ENCODE peak calls at places on chromosome 1, in five cellular contexts. P is kidney tubule cell, X is transverse colon, J is esophagus muscularis mucosa, Q is M059J. L is an unnamed sample.

GRCh38 chr1:115107501-115108260 is 18.4 kb upstream of the TSPAN2 start:
- DNase-seq in P (no peak), X (no peak), J (no peak), Q (no peak), L (no peak)

GRCh38 chr1:87683557-87683956 is 354.9 kb downstream of the LMO4 start:
- DNase-seq in P (peak), X (no peak), J (no peak), Q (peak), L (no peak)

GRCh38 chr1:167579986-167580385 is 26.4 kb upstream of the CREG1 start:
- DNase-seq in P (no peak), X (no peak), J (no peak), Q (no peak), L (no peak)

GRCh38 chr1:243525085-243525487 is 269.2 kb downstream of the SDCCAG8 start:
- DNase-seq in P (peak), X (no peak), J (no peak), Q (peak), L (no peak)

GRCh38 chr1:112849425-112849966 is 106.5 kb downstream of the SLC16A1 start:
- DNase-seq in P (peak), X (peak), J (no peak), Q (peak), L (no peak)

GRCh38 chr1:65207317-65207716 is 59.3 kb downstream of the AK4 start:
- DNase-seq in P (peak), X (no peak), J (no peak), Q (no peak), L (no peak)

GRCh38 chr1:150257624-150258274 is at the start of gene CA14:
- DNase-seq in P (no peak), X (no peak), J (no peak), Q (no peak), L (no peak)

GRCh38 chr1:220990417-220991337 is 111.4 kb downstream of the HLX start:
- DNase-seq in P (peak), X (no peak), J (no peak), Q (peak), L (no peak)

GRCh38 chr1:201229771-201230635 is 39.4 kb downstream of the IGFN1 start:
- DNase-seq in P (peak), X (no peak), J (peak), Q (peak), L (no peak)

GRCh38 chr1:201937624-201938212 is 8.6 kb downstream of the LMOD1 start:
- DNase-seq in P (peak), X (no peak), J (no peak), Q (peak), L (no peak)

GRCh38 chr1:7019510-7019909 is 234.3 kb downstream of the CAMTA1 start:
- DNase-seq in P (no peak), X (peak), J (no peak), Q (no peak), L (no peak)

GRCh38 chr1:203692565-203693470 is 66.2 kb downstream of the ATP2B4 start:
- DNase-seq in P (peak), X (peak), J (peak), Q (peak), L (peak)

GRCh38 chr1:221994939-221995338 is 253.1 kb upstream of the DUSP10 start:
- DNase-seq in P (peak), X (no peak), J (no peak), Q (no peak), L (no peak)

GRCh38 chr1:51240096-51240495 is 4.0 kb downstream of the RNF11 start:
- DNase-seq in P (peak), X (peak), J (no peak), Q (no peak), L (no peak)

GRCh38 chr1:185652348-185652747 is 81.8 kb upstream of the HMCN1 start:
- DNase-seq in P (no peak), X (no peak), J (no peak), Q (peak), L (no peak)

GRCh38 chr1:79646885-79647284 is 640.4 kb upstream of the ADGRL4 start:
- DNase-seq in P (no peak), X (no peak), J (no peak), Q (no peak), L (no peak)

GRCh38 chr1:212237651-212238050 is 47.6 kb upstream of the PPP2R5A start:
- DNase-seq in P (peak), X (peak), J (no peak), Q (peak), L (no peak)

GRCh38 chr1:58432813-58433668 is 113.5 kb downstream of the OMA1 start:
- DNase-seq in P (peak), X (no peak), J (no peak), Q (peak), L (no peak)

GRCh38 chr1:76948846-76949245 is 81.6 kb downstream of the ST6GALNAC5 start:
- DNase-seq in P (peak), X (no peak), J (no peak), Q (peak), L (no peak)

GRCh38 chr1:222644649-222645005 is 26.7 kb downstream of the MIA3 start:
- DNase-seq in P (no peak), X (no peak), J (no peak), Q (peak), L (no peak)

GRCh38 chr1:29644812-29645211 is 408.5 kb downstream of the PTPRU start:
- DNase-seq in P (no peak), X (no peak), J (no peak), Q (no peak), L (no peak)

L was measured in prostate gland.